ENCODE peak calls at places on chromosomes 3 and 15, in seven cellular contexts. V is OCI-M1, E is colonic mucosa, H is GM12891, U is HCEC 1CT, M is T1000, P is HCT116. N is an unnamed sample.

GRCh38 chr15:51982013-51982769 is 10.6 kb upstream of the LEO1 start:
- DNase-seq in V (peak; percentile 95), E (peak; percentile 45), H (peak; percentile 37), U (peak; percentile 78), M (no peak), P (peak; percentile 50), N (peak; percentile 88)

GRCh38 chr3:180828723-180829408 is 83.6 kb upstream of the FXR1 start:
- DNase-seq in V (no peak), E (no peak), H (no peak), U (no peak), M (no peak), P (no peak), N (no peak)

GRCh38 chr15:48924528-48925393 is 39.0 kb downstream of the SHC4 start:
- DNase-seq in V (peak; percentile 69), E (no peak), H (no peak), U (no peak), M (no peak), P (no peak), N (no peak)

GRCh38 chr3:55476515-55476914 is 10.6 kb downstream of the WNT5A start:
- DNase-seq in V (no peak), E (no peak), H (no peak), U (peak; percentile 91), M (no peak), P (no peak), N (no peak)

GRCh38 chr3:152870027-152870426 is 35.1 kb downstream of the P2RY1 start:
- DNase-seq in V (peak; percentile 35), E (no peak), H (no peak), U (no peak), M (no peak), P (no peak), N (no peak)

GRCh38 chr3:78253860-78254259 is 1214.0 kb downstream of the ROBO2 start:
- DNase-seq in V (no peak), E (no peak), H (no peak), U (no peak), M (no peak), P (no peak), N (no peak)

GRCh38 chr3:163328680-163329079 is 1749.6 kb downstream of the SI start:
- DNase-seq in V (no peak), E (no peak), H (no peak), U (no peak), M (no peak), P (no peak), N (no peak)

GRCh38 chr3:65020780-65021179 is 333.0 kb upstream of the ADAMTS9 start:
- DNase-seq in V (no peak), E (no peak), H (no peak), U (no peak), M (no peak), P (no peak), N (no peak)

GRCh38 chr15:66096711-66097058 is 156.9 kb downstream of the MEGF11 start:
- DNase-seq in V (no peak), E (no peak), H (no peak), U (no peak), M (no peak), P (no peak), N (no peak)

GRCh38 chr15:69344238-69344637 is 45.5 kb downstream of the PAQR5 start:
- DNase-seq in V (no peak), E (no peak), H (no peak), U (no peak), M (no peak), P (no peak), N (no peak)

GRCh38 chr3:47577583-47578118 is 1.0 kb downstream of the CSPG5 start:
- DNase-seq in V (no peak), E (peak; percentile 20), H (no peak), U (no peak), M (no peak), P (no peak), N (no peak)

GRCh38 chr15:77493324-77493907 is 72.7 kb downstream of the HMG20A start:
- DNase-seq in V (peak; percentile 87), E (no peak), H (no peak), U (peak; percentile 51), M (no peak), P (no peak), N (no peak)

GRCh38 chr3:32018723-32019564 is 37.4 kb downstream of the ZNF860 start:
- DNase-seq in V (peak; percentile 67), E (no peak), H (peak; percentile 22), U (peak; percentile 64), M (no peak), P (peak; percentile 54), N (peak; percentile 43)

GRCh38 chr3:189464800-189465199 is 166.4 kb upstream of the TP63 start:
- DNase-seq in V (no peak), E (no peak), H (no peak), U (no peak), M (no peak), P (no peak), N (no peak)

GRCh38 chr15:76342046-76342381 is 5.4 kb downstream of the ISL2 start:
- DNase-seq in V (no peak), E (no peak), H (no peak), U (no peak), M (no peak), P (no peak), N (no peak)

GRCh38 chr15:80183886-80184285 is 31.1 kb downstream of the FAH start:
- DNase-seq in V (no peak), E (no peak), H (no peak), U (peak; percentile 31), M (no peak), P (no peak), N (peak; percentile 19)

GRCh38 chr3:5138214-5138981 is 16.3 kb downstream of the ARL8B start:
- DNase-seq in V (no peak), E (no peak), H (no peak), U (peak; percentile 82), M (no peak), P (no peak), N (no peak)